ENCODE peak calls at places on chromosome 2, in four cellular contexts. M, I, T and R are unnamed samples.

GRCh38 chr2:98388081-98388480 is 41.8 kb downstream of the CNGA3 start:
- DNase-seq in M (no peak), I (no peak), T (no peak), R (no peak)

GRCh38 chr2:240788482-240788881 is 31.5 kb downstream of the KIF1A start:
- DNase-seq in M (no peak), I (no peak), T (no peak), R (no peak)

GRCh38 chr2:240670402-240670801 is 12.3 kb downstream of the AQP12B start:
- DNase-seq in M (no peak), I (no peak), T (no peak), R (no peak)

GRCh38 chr2:213722564-213722963 is 438.3 kb downstream of the SPAG16 start:
- DNase-seq in M (no peak), I (no peak), T (no peak), R (no peak)

GRCh38 chr2:133504566-133505505 is 63.4 kb downstream of the NCKAP5 start:
- DNase-seq in M (peak), I (peak), T (no peak), R (peak)

GRCh38 chr2:39220136-39220535 is 23.6 kb downstream of the CDKL4 start:
- DNase-seq in M (no peak), I (no peak), T (no peak), R (no peak)

GRCh38 chr2:109046925-109047508 is 58.0 kb upstream of the EDAR start:
- DNase-seq in M (no peak), I (no peak), T (no peak), R (no peak)

GRCh38 chr2:240355962-240356361 is 79.5 kb upstream of the GPC1 start:
- DNase-seq in M (no peak), I (peak), T (no peak), R (no peak)

GRCh38 chr2:158232476-158232875 is 130.8 kb downstream of the UPP2 start:
- DNase-seq in M (no peak), I (no peak), T (no peak), R (no peak)

GRCh38 chr2:45755585-45756330 is 104.3 kb downstream of the PRKCE start:
- DNase-seq in M (peak), I (no peak), T (no peak), R (peak)

GRCh38 chr2:57542081-57542480 is 504.5 kb upstream of the VRK2 start:
- DNase-seq in M (no peak), I (no peak), T (no peak), R (no peak)

GRCh38 chr2:14756981-14757657 is 124.6 kb downstream of the LRATD1 start:
- DNase-seq in M (peak), I (no peak), T (peak), R (peak)

GRCh38 chr2:105143467-105144127 is 97.9 kb upstream of the GPR45 start:
- DNase-seq in M (no peak), I (no peak), T (no peak), R (no peak)

GRCh38 chr2:99607454-99607853 is 117.6 kb upstream of the REV1 start:
- DNase-seq in M (no peak), I (no peak), T (no peak), R (no peak)

GRCh38 chr2:30225131-30225762 is 6.1 kb upstream of the LBH start:
- DNase-seq in M (peak), I (no peak), T (peak), R (no peak)

GRCh38 chr2:226791487-226792081 is 8.0 kb downstream of the IRS1 start:
- DNase-seq in M (peak), I (peak), T (no peak), R (no peak)

GRCh38 chr2:119849838-119850565 is 90.3 kb downstream of the PTPN4 start:
- DNase-seq in M (no peak), I (no peak), T (no peak), R (no peak)

GRCh38 chr2:38164881-38165280 is 88.9 kb upstream of the CYP1B1 start:
- DNase-seq in M (no peak), I (no peak), T (no peak), R (no peak)

GRCh38 chr2:109355192-109355843 is 226.3 kb downstream of the SH3RF3 start:
- DNase-seq in M (no peak), I (no peak), T (no peak), R (no peak)

GRCh38 chr2:20378891-20379519 is 28.4 kb upstream of the PUM2 start:
- DNase-seq in M (peak), I (peak), T (peak), R (peak)

GRCh38 chr2:8494151-8494550 is 187.7 kb upstream of the ID2 start:
- DNase-seq in M (no peak), I (no peak), T (no peak), R (no peak)

GRCh38 chr2:42421601-42422252 is 60.7 kb upstream of the COX7A2L start:
- DNase-seq in M (peak), I (no peak), T (no peak), R (no peak)

GRCh38 chr2:195659114-195659513 is 2.1 kb downstream of the SLC39A10 start:
- DNase-seq in M (peak), I (no peak), T (no peak), R (no peak)

GRCh38 chr2:122100371-122101150 is 345.1 kb downstream of the TSN start:
- DNase-seq in M (peak), I (no peak), T (no peak), R (peak)

GRCh38 chr2:64852771-64853241 is 136.4 kb upstream of the SLC1A4 start:
- DNase-seq in M (no peak), I (no peak), T (no peak), R (no peak)

GRCh38 chr2:212537311-212538155 is 1.1 kb downstream of the ERBB4 start:
- DNase-seq in M (peak), I (peak), T (no peak), R (no peak)

GRCh38 chr2:7430421-7430868 is 513.2 kb downstream of the RNF144A start:
- DNase-seq in M (no peak), I (no peak), T (no peak), R (no peak)

GRCh38 chr2:98761267-98761781 is 30.4 kb upstream of the MGAT4A start:
- DNase-seq in M (no peak), I (no peak), T (no peak), R (no peak)

GRCh38 chr2:84969511-84970265 is 1.3 kb upstream of the KCMF1 start:
- DNase-seq in M (peak), I (no peak), T (no peak), R (no peak)

GRCh38 chr2:21535826-21536225 is 412.1 kb downstream of the TDRD15 start:
- DNase-seq in M (no peak), I (no peak), T (no peak), R (no peak)

GRCh38 chr2:226652388-226652787 is 147.2 kb downstream of the IRS1 start:
- DNase-seq in M (peak), I (no peak), T (peak), R (peak)

GRCh38 chr2:39631715-39632114 is 34.0 kb upstream of the TMEM178A start:
- DNase-seq in M (peak), I (no peak), T (peak), R (peak)

GRCh38 chr2:150705767-150706166 is 218.3 kb upstream of the RND3 start:
- DNase-seq in M (no peak), I (no peak), T (no peak), R (no peak)

GRCh38 chr2:112836695-112837117 is at the start of gene IL1B:
- DNase-seq in M (peak), I (no peak), T (peak), R (no peak)

GRCh38 chr2:149166958-149167810 is 128.7 kb downstream of the LYPD6B start:
- DNase-seq in M (no peak), I (no peak), T (no peak), R (no peak)

GRCh38 chr2:127634066-127634617 is 11.8 kb upstream of the GPR17 start:
- DNase-seq in M (no peak), I (no peak), T (no peak), R (no peak)

GRCh38 chr2:212730994-212731393 is 192.4 kb upstream of the ERBB4 start:
- DNase-seq in M (no peak), I (no peak), T (no peak), R (no peak)

DNA sequence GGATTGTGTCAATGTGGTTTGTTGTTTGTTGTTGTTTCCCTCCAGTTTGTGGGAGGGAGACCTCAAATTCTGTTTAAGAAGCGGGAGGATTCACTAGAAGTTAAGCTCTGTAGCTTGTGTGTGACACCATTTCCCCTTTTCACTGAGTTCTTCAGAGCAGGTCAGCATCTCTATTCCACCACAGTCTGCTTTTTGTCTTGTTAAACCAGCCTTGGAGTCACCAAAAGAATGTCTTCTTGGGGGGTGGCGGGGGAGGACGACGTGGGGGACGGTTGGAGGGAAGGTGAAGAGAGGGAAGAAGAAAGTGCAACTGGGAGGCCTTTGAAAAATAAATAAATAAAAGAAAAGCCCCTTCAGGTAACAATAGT is 2.3 kb upstream of the BCL11A start:
- DNase-seq in M (no peak), I (no peak), T (no peak), R (no peak)
- H3K4me3 ChIP-seq in M (no peak), I (peak), T (peak), R (peak)

DNA sequence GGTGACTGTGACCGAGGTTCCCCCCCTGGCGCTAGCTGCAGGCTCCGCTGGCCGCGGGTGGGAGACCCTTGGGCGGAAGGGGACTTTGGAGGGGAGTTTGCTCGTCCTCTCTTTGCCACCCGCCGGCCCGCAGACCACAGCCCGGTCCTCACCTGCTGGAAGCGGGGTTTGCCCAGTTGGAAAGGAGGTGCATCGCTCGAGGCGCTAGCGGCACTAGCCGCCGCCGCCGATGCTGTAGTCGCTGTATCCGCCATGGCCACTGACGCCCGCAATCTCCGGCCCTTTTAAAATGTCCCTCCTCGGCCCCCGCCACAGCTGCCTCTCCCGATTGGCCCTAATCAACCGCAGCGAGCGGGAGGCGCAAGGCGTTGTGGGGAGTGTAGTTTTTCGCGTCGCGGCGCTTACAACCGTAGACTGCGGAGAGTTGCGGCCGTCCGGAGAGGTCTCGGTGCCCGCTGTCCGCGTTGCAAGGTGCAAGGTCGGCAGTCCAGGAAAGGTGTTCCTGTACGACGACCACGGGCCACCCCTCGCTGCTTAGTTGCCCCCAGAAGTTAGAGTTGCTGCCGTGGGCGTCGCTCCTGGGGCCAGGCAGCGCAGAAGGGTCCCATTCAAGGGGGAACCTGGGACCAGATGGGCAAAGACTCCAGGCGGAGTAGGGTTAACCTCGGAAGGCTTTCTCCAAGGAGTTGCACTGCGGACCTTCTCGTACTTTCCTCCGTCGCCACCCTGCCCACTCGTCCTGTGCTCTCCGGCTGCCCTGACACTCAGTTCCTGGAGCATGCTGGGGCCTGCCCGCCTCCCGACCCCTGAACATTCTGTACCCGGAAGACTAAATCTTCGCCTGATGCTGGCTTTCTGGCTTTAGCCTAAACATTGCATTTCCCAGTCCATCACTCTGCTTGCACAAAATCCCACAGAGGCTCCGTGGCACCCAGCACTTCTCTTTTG is at the start of gene SFXN5:
- DNase-seq in M (peak), I (peak), T (peak), R (peak)
- TF ChIP-seq CTCF in M (peak), I (peak), T (peak), R (peak)

DNA sequence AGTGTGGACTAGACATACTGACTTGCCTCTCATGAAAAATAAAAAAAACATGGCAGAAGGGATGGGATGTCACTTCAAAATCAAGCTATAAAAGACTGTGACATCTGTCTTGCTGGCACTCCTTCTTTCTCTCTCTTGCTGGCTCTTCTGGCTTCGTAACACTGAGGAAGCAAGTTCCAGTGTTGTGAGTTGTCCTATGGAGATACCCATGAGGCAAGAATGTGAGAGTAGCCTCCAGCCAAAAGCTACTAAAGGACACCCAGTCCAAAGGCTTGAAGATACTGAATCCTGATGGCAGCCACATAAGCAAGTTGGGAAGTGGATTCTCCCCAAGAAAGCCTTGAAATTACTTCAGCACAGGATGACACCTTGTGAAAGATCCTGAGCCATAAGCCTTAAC is 376.1 kb upstream of the TMEFF2 start:
- DNase-seq in M (no peak), I (no peak), T (no peak), R (no peak)
- H3K4me3 ChIP-seq in M (no peak), I (no peak), T (no peak), R (no peak)

DNA sequence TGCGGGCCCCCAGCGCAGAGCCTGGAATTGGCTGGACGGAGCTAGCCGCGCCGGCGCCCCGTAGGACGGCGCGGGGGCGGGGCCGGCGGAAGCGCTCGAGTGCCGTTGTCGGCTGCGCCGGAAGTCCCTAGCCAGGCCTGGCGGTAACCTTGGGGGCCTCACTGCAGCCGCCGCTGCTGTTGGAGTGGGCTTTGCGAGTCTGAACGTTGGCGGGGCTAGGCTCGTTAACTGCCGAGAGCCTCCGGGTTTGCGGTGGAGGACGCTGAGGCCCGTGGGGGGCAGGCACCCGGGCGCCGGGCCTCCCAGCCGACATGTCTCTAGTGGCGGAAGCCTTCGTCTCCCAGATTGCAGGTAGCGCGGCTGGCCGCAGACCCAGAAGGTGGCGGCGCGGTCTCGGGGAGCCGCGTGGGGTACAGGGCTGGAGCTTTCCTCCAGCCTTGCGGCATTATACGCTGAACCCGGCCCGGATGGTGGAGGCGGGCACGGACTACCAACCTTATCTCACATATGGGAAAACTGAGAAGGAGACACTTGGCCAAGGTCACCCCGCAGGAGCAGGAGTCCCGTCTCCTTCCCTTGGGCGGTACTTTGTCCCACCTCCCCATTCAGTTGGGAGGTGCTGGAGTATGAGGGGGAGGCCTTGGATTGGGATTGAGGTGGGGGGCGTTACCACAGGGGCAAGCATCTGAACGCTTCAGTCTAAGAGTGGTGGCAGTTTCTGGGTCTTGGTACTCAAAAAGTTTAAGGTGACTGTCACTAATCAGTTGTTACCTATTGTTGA is at the start of gene MTX2:
- DNase-seq in M (peak), I (peak), T (peak), R (no peak)
- TF ChIP-seq CTCF in M (no peak), I (no peak), T (no peak), R (peak)

DNA sequence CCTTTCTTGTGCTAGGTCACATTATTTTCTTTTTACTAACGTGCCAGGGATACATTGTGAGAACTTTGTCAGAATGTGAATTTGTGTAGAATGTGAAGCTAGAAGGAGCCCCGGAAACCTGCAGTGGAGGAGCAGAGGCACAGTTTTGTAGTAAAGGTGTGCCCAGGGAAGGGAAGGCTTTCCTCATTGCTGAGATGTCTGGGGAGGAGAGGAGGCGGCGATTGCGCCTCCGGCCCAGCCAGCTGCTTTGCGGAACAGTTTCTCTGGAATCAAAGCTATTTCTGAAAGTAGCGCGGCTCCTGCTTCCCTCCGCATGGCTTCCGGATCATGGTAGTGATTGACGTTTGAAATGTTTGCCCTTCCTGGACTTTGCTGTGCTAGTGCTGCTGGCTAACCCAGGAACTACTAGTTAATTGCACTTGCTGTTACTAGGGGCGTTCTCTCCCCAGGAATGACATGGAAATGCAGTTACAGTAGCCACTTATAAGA is 83.1 kb upstream of the RBM44 start:
- DNase-seq in M (no peak), I (no peak), T (no peak), R (no peak)
- H3K4me3 ChIP-seq in M (no peak), I (peak), T (no peak), R (peak)

DNA sequence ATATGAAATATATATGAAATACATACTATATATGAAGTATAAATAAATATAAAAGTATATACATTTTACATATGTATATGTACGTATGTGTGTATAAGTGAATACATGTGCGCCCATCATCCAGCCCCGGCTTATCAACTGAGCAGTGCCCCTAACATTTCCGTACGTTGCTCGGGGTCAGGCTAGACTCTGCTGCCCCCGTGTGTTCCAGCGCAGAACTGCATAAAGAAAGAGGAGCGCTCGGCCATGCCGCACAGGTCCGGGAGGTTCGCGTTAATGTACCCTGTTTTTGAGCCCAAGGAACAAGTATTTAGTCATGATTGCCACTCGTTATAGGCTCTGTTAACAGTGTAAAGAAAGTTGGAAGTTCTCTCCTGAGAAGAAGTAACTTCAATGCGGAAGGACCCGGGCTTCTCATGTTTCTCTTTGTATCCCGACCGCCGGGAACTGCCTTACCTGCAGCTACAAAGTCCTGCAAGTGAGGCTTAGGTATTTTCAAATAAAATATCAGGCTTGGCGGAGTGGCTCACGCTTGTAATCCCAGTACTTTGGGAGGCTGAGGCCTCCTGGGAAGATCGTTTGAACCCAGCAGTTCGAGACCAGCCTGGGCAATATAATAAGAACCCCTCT is 55.7 kb downstream of the CD8B2 start:
- DNase-seq in M (peak), I (peak), T (no peak), R (peak)
- TF ChIP-seq CTCF in M (peak), I (peak), T (peak), R (peak)

GRCh38 chr2:96866586-96866985 is 3.3 kb downstream of the SEMA4C start:
- DNase-seq in M (no peak), I (no peak), T (no peak), R (no peak)
- H3K4me3 ChIP-seq in M (peak), I (peak), T (peak), R (peak)

GRCh38 chr2:67777010-67777409 is 285.8 kb downstream of the C1D start:
- DNase-seq in M (no peak), I (no peak), T (no peak), R (no peak)

GRCh38 chr2:67776276-67776675 is 286.5 kb downstream of the C1D start:
- DNase-seq in M (no peak), I (no peak), T (no peak), R (no peak)

GRCh38 chr2:67773876-67774275 is 288.9 kb downstream of the C1D start:
- DNase-seq in M (no peak), I (no peak), T (no peak), R (no peak)

GRCh38 chr2:67782443-67782842 is 280.4 kb downstream of the C1D start:
- DNase-seq in M (peak), I (no peak), T (peak), R (no peak)

GRCh38 chr2:67777836-67778429 is 284.9 kb downstream of the C1D start:
- DNase-seq in M (no peak), I (no peak), T (no peak), R (no peak)
- TF ChIP-seq CTCF in M (no peak), I (no peak), T (no peak), R (no peak)